ENCODE peak calls at places on chromosome 14, in eight cellular contexts. S is HCT116; P is ascending aorta; I is glomerular endothelial cell; H is iPS DF 6.9; K is SIG-M5; W is AG08396; D is stimulated activated CD8-positive, alpha-beta memory T cell treated with anti-CD3 and anti-CD28 coated beads, Interleukin-4, amount 100 ng/mL, for 4 hours. X is an unnamed sample.
A peak's percentile ranks its signal among the peaks of the same experiment; 100 is the strongest.

GRCh38 chr14:47539065-47539464 is 136.3 kb downstream of the MDGA2 start:
- DNase-seq in K (no peak), P (no peak), D (no peak), W (no peak), S (no peak), H (peak; percentile 13), I (no peak), X (peak; percentile 73)

GRCh38 chr14:100539766-100540140 is 47.5 kb downstream of the BEGAIN start:
- DNase-seq in W (no peak), P (peak; percentile 52), K (no peak), I (no peak), D (no peak), H (no peak), S (no peak), X (no peak)

GRCh38 chr14:75984674-75985073 is 889 bp upstream of the IFT43 start:
- DNase-seq in W (no peak), D (no peak), S (no peak), P (no peak), K (no peak), I (no peak), H (no peak), X (no peak)

GRCh38 chr14:100930270-100930669 is 26.7 kb upstream of the RTL1 start:
- DNase-seq in W (no peak), S (no peak), P (no peak), D (no peak), I (no peak), H (no peak), K (no peak), X (no peak)

GRCh38 chr14:58918066-58918465 is 270.4 kb upstream of the DAAM1 start:
- DNase-seq in W (peak; percentile 14), P (no peak), I (no peak), S (no peak), D (no peak), H (no peak), K (no peak), X (no peak)

GRCh38 chr14:36451346-36452065 is 68.5 kb downstream of the NKX2-1 start:
- DNase-seq in H (no peak), K (no peak), D (no peak), S (no peak), P (no peak), W (no peak), I (no peak), X (no peak)

GRCh38 chr14:100392266-100392850 is 69.2 kb downstream of the SLC25A47 start:
- DNase-seq in P (no peak), S (no peak), I (no peak), W (no peak), K (no peak), D (no peak), H (no peak), X (no peak)

GRCh38 chr14:106203438-106203837 is 677.1 kb downstream of the TMEM121 start:
- DNase-seq in I (no peak), K (no peak), W (no peak), H (no peak), S (no peak), D (no peak), P (no peak), X (no peak)

GRCh38 chr14:68781161-68782021 is 11.5 kb downstream of the ZFP36L1 start:
- DNase-seq in W (no peak), D (no peak), S (no peak), K (no peak), I (no peak), H (no peak), P (peak; percentile 64), X (no peak)

GRCh38 chr14:101997429-101998336 is 33.3 kb downstream of the DYNC1H1 start:
- DNase-seq in P (no peak), D (no peak), I (no peak), S (no peak), K (no peak), H (no peak), W (no peak), X (no peak)

GRCh38 chr14:79567306-79567705 is 644.0 kb downstream of the DIO2 start:
- DNase-seq in S (no peak), P (no peak), H (no peak), D (no peak), I (no peak), W (no peak), K (no peak), X (no peak)

GRCh38 chr14:28119849-28120248 is 646.7 kb upstream of the FOXG1 start:
- DNase-seq in H (no peak), S (no peak), W (no peak), P (no peak), K (no peak), I (no peak), D (no peak), X (no peak)

GRCh38 chr14:105486333-105486973 is at the start of gene CRIP1:
- DNase-seq in D (no peak), W (no peak), H (no peak), P (no peak), K (no peak), S (no peak), I (no peak), X (no peak)

GRCh38 chr14:75059642-75060041 is 4.2 kb downstream of the ACYP1 start:
- DNase-seq in K (no peak), S (no peak), H (no peak), W (no peak), I (no peak), D (no peak), P (no peak), X (peak; percentile 91)

X was measured in foreskin melanocyte.